ENCODE peak calls at places on chromosomes 6 and 20, in nine cellular contexts. One of them, this sample, is unnamed.

GRCh38 chr6:14559754-14560527 is 442.4 kb downstream of the CD83 start:
- DNase-seq in RWPE2: no peak
- DNase-seq in suprapubic skin: no peak
- DNase-seq in tibial nerve: no peak
- DNase-seq in A549: peak
- DNase-seq in prostate gland: no peak
- DNase-seq in IMR-90: peak
- DNase-seq in astrocyte: no peak
- DNase-seq in ovary: no peak
- DNase-seq in this sample: no peak

GRCh38 chr20:31564284-31564683 is 40.8 kb upstream of the ID1 start:
- DNase-seq in RWPE2: no peak
- DNase-seq in suprapubic skin: no peak
- DNase-seq in tibial nerve: no peak
- DNase-seq in ovary: no peak
- DNase-seq in A549: no peak
- DNase-seq in prostate gland: no peak
- DNase-seq in IMR-90: no peak
- DNase-seq in astrocyte: no peak
- DNase-seq in this sample: no peak

GRCh38 chr20:4065405-4065841 is 50.1 kb upstream of the RNF24 start:
- DNase-seq in prostate gland: no peak
- DNase-seq in tibial nerve: peak
- DNase-seq in IMR-90: peak
- DNase-seq in astrocyte: peak
- DNase-seq in ovary: no peak
- DNase-seq in RWPE2: peak
- DNase-seq in suprapubic skin: no peak
- DNase-seq in A549: no peak
- DNase-seq in this sample: peak

GRCh38 chr6:121216928-121217327 is 117.4 kb downstream of the TBC1D32 start:
- DNase-seq in RWPE2: no peak
- DNase-seq in astrocyte: peak
- DNase-seq in prostate gland: no peak
- DNase-seq in IMR-90: peak
- DNase-seq in suprapubic skin: no peak
- DNase-seq in tibial nerve: no peak
- DNase-seq in ovary: no peak
- DNase-seq in A549: no peak
- DNase-seq in this sample: no peak

GRCh38 chr6:118770112-118770788 is 118.9 kb upstream of the CEP85L start:
- DNase-seq in tibial nerve: no peak
- DNase-seq in IMR-90: no peak
- DNase-seq in ovary: no peak
- DNase-seq in RWPE2: no peak
- DNase-seq in astrocyte: no peak
- DNase-seq in A549: no peak
- DNase-seq in prostate gland: no peak
- DNase-seq in suprapubic skin: no peak
- DNase-seq in this sample: no peak

GRCh38 chr6:141421378-141421777 is 711.3 kb upstream of the GJE1 start:
- DNase-seq in suprapubic skin: no peak
- DNase-seq in RWPE2: no peak
- DNase-seq in astrocyte: peak
- DNase-seq in prostate gland: no peak
- DNase-seq in IMR-90: peak
- DNase-seq in A549: peak
- DNase-seq in tibial nerve: no peak
- DNase-seq in ovary: no peak
- DNase-seq in this sample: peak

GRCh38 chr6:158552055-158552795 is 7.7 kb upstream of the TMEM181 start:
- DNase-seq in prostate gland: no peak
- DNase-seq in suprapubic skin: no peak
- DNase-seq in A549: no peak
- DNase-seq in RWPE2: no peak
- DNase-seq in IMR-90: no peak
- DNase-seq in ovary: no peak
- DNase-seq in astrocyte: no peak
- DNase-seq in tibial nerve: no peak
- DNase-seq in this sample: no peak

GRCh38 chr6:154791561-154792317 is 58.5 kb downstream of the SCAF8 start:
- DNase-seq in suprapubic skin: no peak
- DNase-seq in ovary: no peak
- DNase-seq in tibial nerve: no peak
- DNase-seq in RWPE2: no peak
- DNase-seq in astrocyte: no peak
- DNase-seq in IMR-90: peak
- DNase-seq in A549: no peak
- DNase-seq in prostate gland: no peak
- DNase-seq in this sample: peak

GRCh38 chr6:15280023-15280422 is 34.2 kb downstream of the JARID2 start:
- DNase-seq in RWPE2: no peak
- DNase-seq in astrocyte: peak
- DNase-seq in prostate gland: peak
- DNase-seq in tibial nerve: no peak
- DNase-seq in A549: no peak
- DNase-seq in ovary: no peak
- DNase-seq in suprapubic skin: no peak
- DNase-seq in IMR-90: peak
- DNase-seq in this sample: no peak

GRCh38 chr20:45909336-45909808 is 2.6 kb downstream of the PLTP start:
- DNase-seq in suprapubic skin: no peak
- DNase-seq in IMR-90: no peak
- DNase-seq in tibial nerve: no peak
- DNase-seq in astrocyte: no peak
- DNase-seq in A549: no peak
- DNase-seq in prostate gland: no peak
- DNase-seq in RWPE2: no peak
- DNase-seq in ovary: peak
- DNase-seq in this sample: no peak

GRCh38 chr20:45911486-45912343 is at the start of gene PLTP:
- DNase-seq in IMR-90: peak
- DNase-seq in tibial nerve: peak
- DNase-seq in A549: no peak
- DNase-seq in astrocyte: peak
- DNase-seq in ovary: peak
- DNase-seq in suprapubic skin: peak
- DNase-seq in RWPE2: no peak
- DNase-seq in prostate gland: peak
- DNase-seq in this sample: no peak

GRCh38 chr20:45908086-45908485 is 3.9 kb downstream of the PLTP start:
- DNase-seq in suprapubic skin: no peak
- DNase-seq in tibial nerve: no peak
- DNase-seq in A549: no peak
- DNase-seq in prostate gland: no peak
- DNase-seq in IMR-90: no peak
- DNase-seq in RWPE2: no peak
- DNase-seq in ovary: no peak
- DNase-seq in astrocyte: no peak
- DNase-seq in this sample: no peak

GRCh38 chr20:45910670-45911485 is 1.1 kb downstream of the PLTP start:
- DNase-seq in RWPE2: peak
- DNase-seq in IMR-90: peak
- DNase-seq in prostate gland: peak
- DNase-seq in suprapubic skin: peak
- DNase-seq in A549: peak
- DNase-seq in tibial nerve: peak
- DNase-seq in astrocyte: peak
- DNase-seq in ovary: peak
- DNase-seq in this sample: peak

GRCh38 chr20:45909817-45910669 is 1.9 kb downstream of the PLTP start:
- DNase-seq in IMR-90: no peak
- DNase-seq in tibial nerve: no peak
- DNase-seq in A549: no peak
- DNase-seq in RWPE2: no peak
- DNase-seq in prostate gland: no peak
- DNase-seq in suprapubic skin: no peak
- DNase-seq in astrocyte: no peak
- DNase-seq in ovary: peak
- DNase-seq in this sample: no peak
- H3K27ac ChIP-seq in IMR-90: no peak
- H3K27ac ChIP-seq in tibial nerve: peak
- H3K27ac ChIP-seq in A549: peak
- H3K27ac ChIP-seq in RWPE2: no peak
- H3K27ac ChIP-seq in prostate gland: no peak
- H3K27ac ChIP-seq in suprapubic skin: no peak
- H3K27ac ChIP-seq in astrocyte: no peak
- H3K27ac ChIP-seq in ovary: peak
- H3K27ac ChIP-seq in this sample: peak

DNA sequence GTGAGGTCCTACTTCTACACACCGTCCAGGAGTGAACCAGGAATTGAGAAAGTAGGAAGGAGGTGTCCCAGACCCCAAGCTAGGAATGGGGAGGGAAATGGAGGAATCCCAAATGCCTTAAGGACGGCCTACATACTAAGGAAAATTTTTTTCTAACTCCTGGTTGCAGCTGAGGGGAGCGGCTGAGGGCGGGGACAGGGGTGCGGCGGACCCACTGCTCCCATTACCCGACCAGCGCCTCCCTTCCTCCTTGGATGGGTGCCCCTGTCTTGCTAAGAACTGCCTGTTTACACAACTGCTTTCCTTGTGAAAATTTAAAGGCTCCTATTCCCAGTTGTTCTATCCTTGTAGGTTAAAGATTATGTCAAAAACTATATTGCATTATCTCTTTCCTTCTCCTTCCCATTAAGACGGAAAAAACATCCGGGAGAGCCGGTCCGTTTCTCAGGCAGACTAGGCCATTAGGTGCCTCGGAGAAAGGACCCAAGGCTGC is 699 bp upstream of the HSPA1B start:
- DNase-seq in tibial nerve: peak
- DNase-seq in ovary: peak
- DNase-seq in A549: peak
- DNase-seq in prostate gland: peak
- DNase-seq in RWPE2: peak
- DNase-seq in astrocyte: peak
- DNase-seq in suprapubic skin: peak
- DNase-seq in IMR-90: no peak
- DNase-seq in this sample: peak
- H3K27ac ChIP-seq in tibial nerve: peak
- H3K27ac ChIP-seq in ovary: peak
- H3K27ac ChIP-seq in A549: peak
- H3K27ac ChIP-seq in prostate gland: peak
- H3K27ac ChIP-seq in RWPE2: peak
- H3K27ac ChIP-seq in astrocyte: peak
- H3K27ac ChIP-seq in suprapubic skin: peak
- H3K27ac ChIP-seq in IMR-90: peak
- H3K27ac ChIP-seq in this sample: peak

DNA sequence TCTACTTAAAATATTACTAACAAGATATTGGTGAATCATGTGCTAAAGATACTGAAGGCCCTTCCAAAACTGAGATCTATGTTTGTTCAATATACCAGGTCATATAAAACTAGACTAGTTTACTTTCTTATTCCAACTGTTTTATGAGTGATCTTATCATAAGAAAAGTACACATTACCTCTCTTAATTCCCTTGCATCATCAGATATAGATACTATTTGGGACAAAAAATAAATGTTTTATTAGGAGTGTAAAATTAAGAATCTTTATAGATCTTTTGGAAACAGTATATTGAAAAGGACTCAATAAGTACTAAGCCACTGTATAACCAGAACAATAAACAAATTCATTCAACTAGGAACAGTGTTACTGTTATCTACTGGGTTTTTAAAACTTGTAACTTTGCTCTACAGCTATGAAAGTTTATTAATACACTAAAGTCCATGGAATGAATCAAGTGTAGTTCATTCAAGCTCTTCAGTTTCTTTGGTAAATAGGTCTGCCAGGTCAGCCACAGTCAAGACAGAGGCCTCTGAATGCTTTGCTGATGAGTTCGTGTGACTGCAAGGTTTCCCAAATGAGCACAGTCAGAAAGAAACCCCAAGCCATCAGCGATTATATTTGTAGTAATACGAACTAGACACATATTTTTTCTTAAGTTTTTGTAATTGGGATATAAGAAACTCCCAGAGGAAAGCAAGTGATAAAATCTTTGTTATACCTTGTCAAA is 71.8 kb upstream of the FBXO30 start:
- DNase-seq in ovary: no peak
- DNase-seq in tibial nerve: no peak
- DNase-seq in suprapubic skin: no peak
- DNase-seq in prostate gland: no peak
- DNase-seq in RWPE2: no peak
- DNase-seq in astrocyte: peak
- DNase-seq in A549: no peak
- DNase-seq in IMR-90: peak
- DNase-seq in this sample: no peak
- H3K27ac ChIP-seq in ovary: no peak
- H3K27ac ChIP-seq in tibial nerve: no peak
- H3K27ac ChIP-seq in suprapubic skin: no peak
- H3K27ac ChIP-seq in prostate gland: no peak
- H3K27ac ChIP-seq in RWPE2: no peak
- H3K27ac ChIP-seq in astrocyte: no peak
- H3K27ac ChIP-seq in A549: no peak
- H3K27ac ChIP-seq in IMR-90: no peak
- H3K27ac ChIP-seq in this sample: no peak

DNA sequence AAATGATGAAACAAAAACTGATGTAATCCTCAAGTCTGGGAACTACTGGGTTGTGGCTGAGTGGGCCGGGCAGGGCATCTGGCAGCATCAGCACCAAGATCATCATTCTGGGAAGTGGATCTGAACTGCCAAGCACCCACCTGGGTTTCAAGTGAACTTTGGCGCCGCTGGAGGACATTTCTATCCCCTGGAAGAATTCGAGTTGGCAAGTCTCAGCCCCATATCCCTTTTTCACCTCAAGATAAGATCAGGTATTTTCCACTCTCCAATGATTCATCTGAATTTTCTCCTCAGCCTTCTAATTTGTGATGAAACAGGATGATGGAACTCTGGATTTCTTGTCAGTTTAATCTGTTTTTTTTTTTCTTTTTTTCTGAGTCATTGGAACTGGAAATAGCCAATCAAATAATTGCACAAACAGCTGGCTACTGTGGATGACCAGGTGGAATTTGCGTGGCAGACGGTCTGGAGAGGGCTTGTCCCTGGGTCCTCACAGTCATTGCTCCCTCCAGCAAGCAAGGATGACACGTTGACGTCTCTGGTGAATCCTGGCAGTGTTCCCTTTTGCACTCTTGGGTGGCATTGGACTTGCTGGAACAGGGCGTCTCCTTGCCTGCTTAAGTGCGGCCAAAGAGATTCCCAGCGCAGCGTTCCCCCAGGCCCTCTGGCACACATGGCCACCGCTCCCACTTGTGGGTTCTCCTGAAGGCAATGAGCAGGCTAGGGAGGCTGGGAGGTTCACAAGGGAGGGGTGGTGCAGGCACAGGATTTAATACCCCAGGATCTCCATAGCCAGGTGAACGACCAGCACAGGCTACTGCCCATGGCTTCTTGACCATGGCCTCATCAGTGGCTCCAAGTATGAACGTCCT is 80.4 kb downstream of the DHX35 start:
- DNase-seq in suprapubic skin: no peak
- DNase-seq in A549: no peak
- DNase-seq in astrocyte: peak
- DNase-seq in RWPE2: peak
- DNase-seq in IMR-90: peak
- DNase-seq in tibial nerve: no peak
- DNase-seq in ovary: no peak
- DNase-seq in prostate gland: no peak
- DNase-seq in this sample: no peak
- H3K27ac ChIP-seq in suprapubic skin: peak
- H3K27ac ChIP-seq in A549: no peak
- H3K27ac ChIP-seq in astrocyte: no peak
- H3K27ac ChIP-seq in RWPE2: peak
- H3K27ac ChIP-seq in IMR-90: no peak
- H3K27ac ChIP-seq in tibial nerve: no peak
- H3K27ac ChIP-seq in ovary: no peak
- H3K27ac ChIP-seq in prostate gland: no peak
- H3K27ac ChIP-seq in this sample: peak

This sample was measured in RWPE1.